ENCODE peak calls at places on chromosomes 7 and 10, in six cellular contexts. One of them, this sample, is unnamed.

GRCh38 chr10:128867819-128868218 is 599.2 kb upstream of the MGMT start:
- DNase-seq in suprapubic skin: peak; percentile 35
- DNase-seq in lower lobe of right lung: no peak
- DNase-seq in DND-41: no peak
- DNase-seq in HCT116: no peak
- DNase-seq in ascending aorta: no peak
- DNase-seq in this sample: no peak

GRCh38 chr10:124200011-124200410 is 106.6 kb upstream of the CHST15 start:
- DNase-seq in suprapubic skin: no peak
- DNase-seq in lower lobe of right lung: no peak
- DNase-seq in DND-41: no peak
- DNase-seq in HCT116: no peak
- DNase-seq in ascending aorta: no peak
- DNase-seq in this sample: no peak

GRCh38 chr7:23246540-23246939 is at the start of gene GPNMB:
- DNase-seq in suprapubic skin: peak; percentile 81
- DNase-seq in lower lobe of right lung: no peak
- DNase-seq in DND-41: no peak
- DNase-seq in HCT116: no peak
- DNase-seq in ascending aorta: peak; percentile 74
- DNase-seq in this sample: no peak

GRCh38 chr7:24911213-24911603 is 68.8 kb downstream of the OSBPL3 start:
- DNase-seq in suprapubic skin: no peak
- DNase-seq in lower lobe of right lung: no peak
- DNase-seq in DND-41: peak; percentile 57
- DNase-seq in HCT116: no peak
- DNase-seq in ascending aorta: no peak
- DNase-seq in this sample: peak; percentile 43

GRCh38 chr7:142571581-142571980 is 177.7 kb upstream of the PRSS1 start:
- DNase-seq in suprapubic skin: no peak
- DNase-seq in lower lobe of right lung: no peak
- DNase-seq in DND-41: no peak
- DNase-seq in HCT116: no peak
- DNase-seq in ascending aorta: no peak
- DNase-seq in this sample: no peak

GRCh38 chr10:133325392-133325760 is 11.3 kb downstream of the CALY start:
- DNase-seq in suprapubic skin: no peak
- DNase-seq in lower lobe of right lung: peak; percentile 41
- DNase-seq in DND-41: no peak
- DNase-seq in HCT116: no peak
- DNase-seq in ascending aorta: no peak
- DNase-seq in this sample: no peak

GRCh38 chr7:4681218-4681851 is 760 bp upstream of the FOXK1 start:
- DNase-seq in suprapubic skin: no peak
- DNase-seq in lower lobe of right lung: no peak
- DNase-seq in DND-41: no peak
- DNase-seq in HCT116: no peak
- DNase-seq in ascending aorta: no peak
- DNase-seq in this sample: no peak

GRCh38 chr7:112193915-112194502 is 12.2 kb downstream of the DOCK4 start:
- DNase-seq in suprapubic skin: no peak
- DNase-seq in lower lobe of right lung: no peak
- DNase-seq in DND-41: no peak
- DNase-seq in HCT116: no peak
- DNase-seq in ascending aorta: no peak
- DNase-seq in this sample: no peak

GRCh38 chr7:44827567-44827966 is 20.3 kb downstream of the H2AZ2 start:
- DNase-seq in suprapubic skin: no peak
- DNase-seq in lower lobe of right lung: no peak
- DNase-seq in DND-41: no peak
- DNase-seq in HCT116: no peak
- DNase-seq in ascending aorta: peak; percentile 7
- DNase-seq in this sample: no peak

DNA sequence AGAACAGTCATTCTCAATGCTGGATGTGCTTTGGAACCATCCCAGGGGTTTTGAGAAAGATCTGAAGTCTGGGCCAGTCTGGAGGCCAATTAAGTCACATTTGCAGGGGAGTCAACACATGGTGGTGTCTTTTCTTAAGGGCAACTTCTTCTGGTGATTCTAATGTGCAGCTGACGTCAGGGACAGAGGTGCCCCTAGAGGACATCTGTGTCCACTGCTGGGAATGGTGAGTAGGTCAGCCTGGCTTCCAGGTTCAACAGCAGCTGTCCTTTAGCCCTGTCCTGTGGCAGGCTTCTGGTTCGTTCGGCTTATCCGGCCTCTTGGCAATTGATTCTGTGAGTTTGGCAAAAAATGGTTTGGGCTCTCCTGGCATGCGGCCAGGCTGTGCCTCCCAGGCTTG is 269.7 kb upstream of the HABP2 start:
- DNase-seq in suprapubic skin: no peak
- DNase-seq in lower lobe of right lung: no peak
- DNase-seq in DND-41: no peak
- DNase-seq in HCT116: peak; percentile 48
- DNase-seq in ascending aorta: no peak
- DNase-seq in this sample: no peak
- TF ChIP-seq CTCF in suprapubic skin: no peak
- TF ChIP-seq CTCF in lower lobe of right lung: peak; percentile 17
- TF ChIP-seq CTCF in DND-41: no peak
- TF ChIP-seq CTCF in HCT116: peak; percentile 70
- TF ChIP-seq CTCF in ascending aorta: no peak
- TF ChIP-seq CTCF in this sample: no peak

GRCh38 chr7:27619492-27619891 is 43.2 kb downstream of the HIBADH start:
- DNase-seq in suprapubic skin: no peak
- DNase-seq in lower lobe of right lung: no peak
- DNase-seq in DND-41: no peak
- DNase-seq in HCT116: no peak
- DNase-seq in ascending aorta: no peak
- DNase-seq in this sample: no peak
- H3K4me3 ChIP-seq in suprapubic skin: no peak overlapping the region
- H3K4me3 ChIP-seq in lower lobe of right lung: no peak overlapping the region
- H3K4me3 ChIP-seq in DND-41: no peak overlapping the region
- H3K4me3 ChIP-seq in HCT116: no peak overlapping the region
- H3K4me3 ChIP-seq in ascending aorta: no peak overlapping the region
- H3K4me3 ChIP-seq in this sample: no peak overlapping the region

DNA sequence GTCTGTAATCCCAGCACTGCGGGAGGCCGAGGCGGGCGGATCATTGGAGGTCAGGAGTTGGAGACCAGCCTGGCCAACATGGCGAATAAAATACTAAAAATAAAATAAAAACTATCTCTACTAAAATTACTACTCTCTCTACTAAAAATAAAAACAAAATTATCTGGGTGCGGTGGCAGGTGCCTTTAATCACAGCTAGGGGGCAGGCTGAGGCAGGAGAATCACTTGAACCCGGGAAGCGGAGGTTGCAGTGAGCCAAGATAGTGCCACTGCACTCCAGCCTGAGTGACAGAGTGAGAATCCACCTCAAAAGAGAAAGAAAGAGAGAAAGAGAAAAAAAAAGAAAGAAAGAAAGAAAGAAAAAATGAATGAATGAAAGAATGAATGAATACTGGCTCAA is 351.4 kb downstream of the ELMO1 start:
- DNase-seq in suprapubic skin: no peak
- DNase-seq in lower lobe of right lung: no peak
- DNase-seq in DND-41: no peak
- DNase-seq in HCT116: no peak
- DNase-seq in ascending aorta: no peak
- DNase-seq in this sample: no peak
- TF ChIP-seq CTCF in suprapubic skin: no peak
- TF ChIP-seq CTCF in lower lobe of right lung: peak; percentile 17
- TF ChIP-seq CTCF in DND-41: peak; percentile 22
- TF ChIP-seq CTCF in HCT116: peak; percentile 34
- TF ChIP-seq CTCF in ascending aorta: no peak
- TF ChIP-seq CTCF in this sample: peak; percentile 17

DNA sequence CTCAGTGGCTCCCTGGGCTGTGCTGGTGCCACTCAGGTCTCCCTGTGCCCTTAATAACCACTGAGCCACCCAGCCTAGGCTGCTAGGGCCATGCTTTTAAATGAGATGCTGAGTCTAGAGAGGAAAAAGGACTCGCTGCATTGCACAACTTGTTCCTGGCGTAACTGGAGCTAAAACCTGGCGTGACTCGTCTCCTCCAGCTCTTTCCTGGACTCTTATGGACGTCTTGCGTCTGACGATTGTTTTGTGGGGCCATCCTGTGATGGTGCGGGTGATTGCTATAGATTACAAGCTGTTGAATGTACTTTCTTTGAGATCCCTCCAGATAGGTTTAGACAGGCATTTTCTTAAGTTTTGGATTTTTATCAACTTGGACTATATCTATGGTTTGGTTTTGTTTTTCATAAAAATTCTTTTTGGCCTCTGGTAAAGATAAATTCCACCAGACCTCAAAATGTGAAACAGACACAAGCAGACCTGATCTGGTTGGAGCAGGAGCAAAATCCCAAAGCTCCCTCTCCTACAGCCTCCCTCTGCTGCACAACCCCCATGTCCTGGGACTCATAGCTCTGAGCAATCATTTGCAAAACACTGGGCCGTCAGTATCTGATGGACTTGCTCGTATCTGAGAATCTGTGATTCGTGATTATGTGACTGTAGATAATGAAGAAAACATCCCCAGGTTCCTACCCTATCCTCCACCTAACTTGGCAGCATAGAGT is 230.3 kb downstream of the ARHGAP12 start:
- DNase-seq in suprapubic skin: peak; percentile 85
- DNase-seq in lower lobe of right lung: no peak
- DNase-seq in DND-41: no peak
- DNase-seq in HCT116: no peak
- DNase-seq in ascending aorta: peak; percentile 94
- DNase-seq in this sample: no peak
- H3K4me3 ChIP-seq in suprapubic skin: peak overlapping the region; percentile 19
- H3K4me3 ChIP-seq in lower lobe of right lung: peak overlapping the region; percentile 27
- H3K4me3 ChIP-seq in DND-41: no peak overlapping the region
- H3K4me3 ChIP-seq in HCT116: no peak overlapping the region
- H3K4me3 ChIP-seq in ascending aorta: no peak overlapping the region
- H3K4me3 ChIP-seq in this sample: no peak overlapping the region

GRCh38 chr7:149787428-149788299 is 14.3 kb upstream of the ZNF467 start:
- DNase-seq in suprapubic skin: no peak
- DNase-seq in lower lobe of right lung: no peak
- DNase-seq in DND-41: no peak
- DNase-seq in HCT116: no peak
- DNase-seq in ascending aorta: no peak
- DNase-seq in this sample: no peak
- TF ChIP-seq CTCF in suprapubic skin: no peak
- TF ChIP-seq CTCF in lower lobe of right lung: peak; percentile 50
- TF ChIP-seq CTCF in DND-41: no peak
- TF ChIP-seq CTCF in HCT116: peak; percentile 50
- TF ChIP-seq CTCF in ascending aorta: no peak
- TF ChIP-seq CTCF in this sample: no peak

DNA sequence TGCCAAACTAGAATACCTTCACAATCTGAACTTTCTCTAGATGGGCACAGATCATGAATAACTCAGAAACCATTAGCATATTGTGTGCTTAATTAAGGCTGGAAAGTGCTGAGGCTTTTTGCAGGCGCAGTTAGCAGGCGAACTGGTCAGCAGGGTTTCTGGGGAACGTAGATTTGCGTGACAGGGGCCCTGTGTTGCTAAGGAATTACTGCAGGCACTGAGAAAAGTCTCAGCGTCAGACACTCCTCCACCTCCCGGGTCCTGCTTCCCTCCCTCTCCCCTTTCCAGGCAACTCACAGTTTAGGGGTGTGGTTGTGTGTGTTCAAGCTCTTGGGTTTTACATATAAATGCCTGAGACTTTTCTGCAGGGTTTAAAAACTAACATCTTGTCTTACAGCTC is 2.2 kb downstream of the MAP3K8 start:
- DNase-seq in suprapubic skin: no peak
- DNase-seq in lower lobe of right lung: no peak
- DNase-seq in DND-41: no peak
- DNase-seq in HCT116: no peak
- DNase-seq in ascending aorta: peak; percentile 71
- DNase-seq in this sample: no peak
- H3K4me3 ChIP-seq in suprapubic skin: peak overlapping the region; percentile 91
- H3K4me3 ChIP-seq in lower lobe of right lung: peak overlapping the region; percentile 76
- H3K4me3 ChIP-seq in DND-41: no peak overlapping the region
- H3K4me3 ChIP-seq in HCT116: no peak overlapping the region
- H3K4me3 ChIP-seq in ascending aorta: peak overlapping the region; percentile 90
- H3K4me3 ChIP-seq in this sample: peak overlapping the region; percentile 90

This sample was measured in GM06990.